ENCODE peak calls at places on chromosomes 4 and X, in ten cellular contexts. S, E, M, B, Q, W, L, C, G and A are unnamed samples.

GRCh38 chrX:7987160-7987992 is 60.2 kb upstream of the PNPLA4 start:
- DNase-seq in G (no peak), L (peak; percentile 14), C (no peak), W (no peak), E (no peak), S (no peak), B (no peak), Q (no peak), M (no peak), A (peak; percentile 11)

GRCh38 chr4:186789671-186790070 is 66.0 kb upstream of the FAT1 start:
- DNase-seq in C (no peak), L (no peak), B (no peak), S (no peak), M (no peak), W (no peak), E (no peak), Q (no peak), G (no peak), A (no peak)

GRCh38 chr4:74056114-74056857 is 17.8 kb upstream of the CXCL3 start:
- DNase-seq in M (no peak), W (no peak), L (peak; percentile 43), B (no peak), G (no peak), E (no peak), S (no peak), Q (no peak), C (no peak), A (no peak)

GRCh38 chrX:13427441-13428054 is 107.7 kb upstream of the ATXN3L start:
- DNase-seq in C (no peak), B (no peak), G (no peak), M (no peak), S (no peak), Q (no peak), W (no peak), E (no peak), L (no peak), A (peak; percentile 69)

GRCh38 chrX:153490217-153490616 is 4.6 kb upstream of the BGN start:
- DNase-seq in M (no peak), S (no peak), C (no peak), W (no peak), B (no peak), G (no peak), E (no peak), L (no peak), Q (no peak), A (no peak)

GRCh38 chr4:168856312-168856711 is 153.7 kb downstream of the CBR4 start:
- DNase-seq in E (no peak), C (no peak), G (no peak), L (peak; percentile 86), M (no peak), B (no peak), W (no peak), Q (no peak), S (no peak), A (no peak)

GRCh38 chrX:31223817-31224216 is 152.0 kb upstream of the FTHL17 start:
- DNase-seq in Q (no peak), G (no peak), B (no peak), C (no peak), W (no peak), L (peak; percentile 68), M (no peak), E (no peak), S (no peak), A (no peak)

GRCh38 chrX:70087857-70088256 is 25.6 kb downstream of the OTUD6A start:
- DNase-seq in Q (no peak), B (no peak), L (peak; percentile 57), C (no peak), W (no peak), G (no peak), M (no peak), S (no peak), E (no peak), A (peak; percentile 18)

GRCh38 chr4:176592976-176593375 is 199.7 kb downstream of the VEGFC start:
- DNase-seq in L (no peak), C (no peak), W (no peak), Q (no peak), B (no peak), E (no peak), S (no peak), M (no peak), G (no peak), A (peak; percentile 2)